ENCODE peak calls at places on chromosome 10, in eight cellular contexts. N, M, T, L, Y, A, E and C are unnamed samples.
A peak's percentile ranks its signal among the peaks of the same experiment; 100 is the strongest.

GRCh38 chr10:102611514-102612095 is 32.7 kb upstream of the TRIM8 start:
- DNase-seq in N (no peak), L (no peak), E (no peak), M (no peak), T (no peak), A (no peak), Y (peak; percentile 43), C (no peak)

GRCh38 chr10:61901829-61902447 is 439 bp downstream of the ARID5B start:
- DNase-seq in L (no peak), N (no peak), T (no peak), Y (no peak), A (peak; percentile 43), E (peak; percentile 38), M (no peak), C (peak; percentile 28)

GRCh38 chr10:125786547-125786946 is 10.9 kb upstream of the MMP21 start:
- DNase-seq in E (no peak), A (no peak), M (no peak), N (no peak), T (no peak), L (no peak), Y (no peak), C (no peak)

GRCh38 chr10:64731016-64731415 is 1209.8 kb downstream of the REEP3 start:
- DNase-seq in Y (no peak), T (no peak), N (no peak), E (no peak), L (no peak), M (no peak), A (no peak), C (no peak)

GRCh38 chr10:98431016-98431415 is 15.7 kb downstream of the HPS1 start:
- DNase-seq in E (no peak), L (no peak), M (no peak), A (no peak), Y (no peak), N (peak; percentile 59), T (no peak), C (no peak)

GRCh38 chr10:124605856-124606812 is 138.0 kb downstream of the FAM53B start:
- DNase-seq in A (no peak), E (no peak), T (no peak), L (no peak), N (no peak), Y (no peak), M (no peak), C (no peak)

GRCh38 chr10:132713421-132714095 is 72.4 kb downstream of the NKX6-2 start:
- DNase-seq in A (no peak), M (no peak), N (peak; percentile 18), E (no peak), T (no peak), Y (no peak), L (no peak), C (no peak)

GRCh38 chr10:127787873-127788272 is 50.9 kb downstream of the FOXI2 start:
- DNase-seq in L (no peak), A (no peak), E (no peak), T (no peak), Y (no peak), N (no peak), M (no peak), C (no peak)

GRCh38 chr10:117168135-117168674 is 29.1 kb upstream of the KCNK18 start:
- DNase-seq in N (peak; percentile 60), A (peak; percentile 61), L (no peak), Y (peak; percentile 43), M (peak; percentile 73), E (peak; percentile 81), T (peak; percentile 73), C (peak; percentile 72)

GRCh38 chr10:31490858-31491504 is 172.0 kb downstream of the ZEB1 start:
- DNase-seq in M (peak; percentile 37), L (no peak), N (no peak), Y (peak; percentile 73), E (peak; percentile 18), T (no peak), A (no peak), C (peak; percentile 58)

GRCh38 chr10:74775099-74775498 is 51.3 kb upstream of the KAT6B start:
- DNase-seq in A (no peak), E (no peak), N (no peak), M (no peak), Y (no peak), L (no peak), T (no peak), C (no peak)

GRCh38 chr10:101710064-101710695 is 15.2 kb upstream of the FBXW4 start:
- DNase-seq in T (no peak), N (no peak), E (no peak), L (no peak), M (no peak), A (no peak), Y (no peak), C (no peak)

GRCh38 chr10:87961314-87961713 is 97.9 kb downstream of the PTEN start:
- DNase-seq in T (no peak), A (peak; percentile 22), Y (peak; percentile 94), N (no peak), L (no peak), M (no peak), E (no peak), C (no peak)

GRCh38 chr10:514137-514671 is 175.3 kb downstream of the DIP2C start:
- DNase-seq in L (peak; percentile 87), E (no peak), T (peak; percentile 92), M (peak; percentile 26), Y (no peak), N (no peak), A (no peak), C (peak; percentile 6)

GRCh38 chr10:22329150-22329549 is 8.3 kb downstream of the BMI1 start:
- DNase-seq in L (no peak), N (no peak), Y (no peak), T (no peak), M (no peak), E (no peak), A (no peak), C (no peak)